ENCODE peak calls at places on chromosomes 3 and 15, in six cellular contexts. One of them, this sample, is unnamed.

GRCh38 chr3:46482632-46483311 is 15.0 kb upstream of the RTP3 start:
- DNase-seq in spleen: no peak
- DNase-seq in HFFc6: peak; percentile 58
- DNase-seq in activated CD8-positive, alpha-beta T cell treated with anti-CD3 and anti-CD28 coated beads for 36 hours: no peak
- DNase-seq in left ventricle myocardium inferior: no peak
- DNase-seq in endothelial cell: no peak
- DNase-seq in this sample: no peak

GRCh38 chr3:127158614-127159221 is 34.2 kb upstream of the PRR23E start:
- DNase-seq in left ventricle myocardium inferior: no peak
- DNase-seq in spleen: no peak
- DNase-seq in activated CD8-positive, alpha-beta T cell treated with anti-CD3 and anti-CD28 coated beads for 36 hours: no peak
- DNase-seq in endothelial cell: peak; percentile 81
- DNase-seq in HFFc6: peak; percentile 30
- DNase-seq in this sample: no peak

GRCh38 chr3:178512627-178513026 is 23.6 kb upstream of the KCNMB2 start:
- DNase-seq in HFFc6: no peak
- DNase-seq in spleen: no peak
- DNase-seq in activated CD8-positive, alpha-beta T cell treated with anti-CD3 and anti-CD28 coated beads for 36 hours: no peak
- DNase-seq in left ventricle myocardium inferior: no peak
- DNase-seq in endothelial cell: no peak
- DNase-seq in this sample: no peak

GRCh38 chr3:59480486-59480995 is 430.7 kb upstream of the CFAP20DC start:
- DNase-seq in left ventricle myocardium inferior: no peak
- DNase-seq in endothelial cell: no peak
- DNase-seq in HFFc6: no peak
- DNase-seq in spleen: no peak
- DNase-seq in activated CD8-positive, alpha-beta T cell treated with anti-CD3 and anti-CD28 coated beads for 36 hours: peak; percentile 20
- DNase-seq in this sample: no peak

GRCh38 chr3:155037508-155038202 is 42.5 kb upstream of the MME start:
- DNase-seq in HFFc6: no peak
- DNase-seq in activated CD8-positive, alpha-beta T cell treated with anti-CD3 and anti-CD28 coated beads for 36 hours: no peak
- DNase-seq in left ventricle myocardium inferior: no peak
- DNase-seq in spleen: no peak
- DNase-seq in endothelial cell: no peak
- DNase-seq in this sample: no peak

GRCh38 chr3:69505770-69506407 is 120.0 kb upstream of the FRMD4B start:
- DNase-seq in endothelial cell: no peak
- DNase-seq in left ventricle myocardium inferior: no peak
- DNase-seq in HFFc6: no peak
- DNase-seq in spleen: no peak
- DNase-seq in activated CD8-positive, alpha-beta T cell treated with anti-CD3 and anti-CD28 coated beads for 36 hours: no peak
- DNase-seq in this sample: no peak

GRCh38 chr3:99627062-99627826 is 11.2 kb upstream of the COL8A1 start:
- DNase-seq in activated CD8-positive, alpha-beta T cell treated with anti-CD3 and anti-CD28 coated beads for 36 hours: peak; percentile 5
- DNase-seq in HFFc6: peak; percentile 27
- DNase-seq in spleen: no peak
- DNase-seq in endothelial cell: no peak
- DNase-seq in left ventricle myocardium inferior: no peak
- DNase-seq in this sample: no peak

GRCh38 chr15:100588638-100589242 is 13.2 kb downstream of the LINS1 start:
- DNase-seq in HFFc6: peak; percentile 5
- DNase-seq in left ventricle myocardium inferior: no peak
- DNase-seq in endothelial cell: no peak
- DNase-seq in spleen: no peak
- DNase-seq in activated CD8-positive, alpha-beta T cell treated with anti-CD3 and anti-CD28 coated beads for 36 hours: no peak
- DNase-seq in this sample: no peak

GRCh38 chr3:59764131-59764530 is 714.3 kb upstream of the CFAP20DC start:
- DNase-seq in activated CD8-positive, alpha-beta T cell treated with anti-CD3 and anti-CD28 coated beads for 36 hours: no peak
- DNase-seq in spleen: no peak
- DNase-seq in endothelial cell: no peak
- DNase-seq in left ventricle myocardium inferior: no peak
- DNase-seq in HFFc6: no peak
- DNase-seq in this sample: no peak

GRCh38 chr15:32682569-32682968 is 35.2 kb upstream of the GREM1 start:
- DNase-seq in left ventricle myocardium inferior: no peak
- DNase-seq in spleen: no peak
- DNase-seq in activated CD8-positive, alpha-beta T cell treated with anti-CD3 and anti-CD28 coated beads for 36 hours: no peak
- DNase-seq in endothelial cell: no peak
- DNase-seq in HFFc6: peak; percentile 95
- DNase-seq in this sample: no peak

GRCh38 chr15:83014205-83014653 is 2.8 kb upstream of the C15orf40 start:
- DNase-seq in activated CD8-positive, alpha-beta T cell treated with anti-CD3 and anti-CD28 coated beads for 36 hours: peak; percentile 25
- DNase-seq in endothelial cell: no peak
- DNase-seq in spleen: no peak
- DNase-seq in HFFc6: no peak
- DNase-seq in left ventricle myocardium inferior: no peak
- DNase-seq in this sample: no peak

GRCh38 chr3:65597225-65597951 is 441.3 kb downstream of the MAGI1 start:
- DNase-seq in activated CD8-positive, alpha-beta T cell treated with anti-CD3 and anti-CD28 coated beads for 36 hours: no peak
- DNase-seq in HFFc6: no peak
- DNase-seq in endothelial cell: peak; percentile 59
- DNase-seq in spleen: no peak
- DNase-seq in left ventricle myocardium inferior: no peak
- DNase-seq in this sample: no peak

GRCh38 chr3:46707601-46708011 is 6.4 kb downstream of the TMIE start:
- DNase-seq in endothelial cell: no peak
- DNase-seq in left ventricle myocardium inferior: peak; percentile 10
- DNase-seq in activated CD8-positive, alpha-beta T cell treated with anti-CD3 and anti-CD28 coated beads for 36 hours: no peak
- DNase-seq in spleen: no peak
- DNase-seq in HFFc6: no peak
- DNase-seq in this sample: no peak

GRCh38 chr3:94873751-94874150 is 810.9 kb downstream of the NSUN3 start:
- DNase-seq in spleen: no peak
- DNase-seq in activated CD8-positive, alpha-beta T cell treated with anti-CD3 and anti-CD28 coated beads for 36 hours: no peak
- DNase-seq in left ventricle myocardium inferior: no peak
- DNase-seq in endothelial cell: no peak
- DNase-seq in HFFc6: no peak
- DNase-seq in this sample: no peak

DNA sequence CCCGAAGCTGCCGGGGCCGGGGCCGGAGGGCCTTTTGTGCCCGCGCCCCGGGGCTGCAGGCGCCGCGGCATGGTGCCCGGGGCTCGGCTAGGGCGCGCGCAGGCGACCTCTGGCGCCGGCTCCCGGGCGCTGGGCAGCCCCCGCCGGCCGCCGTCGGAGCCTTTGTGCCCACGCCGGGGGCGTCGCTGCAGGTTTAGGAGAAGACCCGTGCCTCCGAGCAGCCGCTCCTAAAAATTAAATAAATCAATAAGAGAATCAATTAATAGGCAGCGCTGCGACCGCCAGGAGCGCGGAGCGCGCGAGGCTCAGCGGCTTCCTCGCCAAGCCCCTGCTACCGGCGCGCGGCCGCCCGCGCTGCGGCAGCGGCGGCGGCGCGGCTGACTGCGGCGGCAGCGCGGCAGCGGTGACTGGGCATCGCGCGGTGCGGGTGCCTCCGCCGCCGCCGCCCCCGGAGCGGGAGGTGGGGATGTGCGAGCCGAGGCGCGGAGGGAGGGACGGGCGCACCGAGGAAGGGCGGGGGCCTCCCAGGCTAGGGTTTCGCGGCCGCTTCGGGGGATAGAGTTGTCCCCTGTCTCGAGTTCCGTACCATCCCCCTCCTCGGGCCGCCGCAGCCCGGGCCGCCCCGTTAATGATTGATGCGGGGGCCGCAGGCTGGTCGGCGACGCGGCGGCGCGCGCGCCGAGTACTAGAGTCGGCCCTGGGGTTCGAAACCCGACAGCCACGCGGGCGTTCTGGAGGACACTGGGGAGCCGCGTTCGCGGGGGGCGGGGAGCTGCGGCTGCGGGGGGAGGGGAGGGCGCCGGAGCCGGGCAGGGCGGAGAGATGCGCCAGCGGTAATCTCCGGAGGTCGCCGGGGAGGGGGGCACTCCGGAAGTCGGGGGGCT is at the start of gene PAQR9:
- DNase-seq in spleen: peak; percentile 71
- DNase-seq in activated CD8-positive, alpha-beta T cell treated with anti-CD3 and anti-CD28 coated beads for 36 hours: peak; percentile 23
- DNase-seq in HFFc6: no peak
- DNase-seq in left ventricle myocardium inferior: peak; percentile 27
- DNase-seq in endothelial cell: peak; percentile 30
- DNase-seq in this sample: no peak
- TF ChIP-seq CTCF in spleen: no peak
- TF ChIP-seq CTCF in activated CD8-positive, alpha-beta T cell treated with anti-CD3 and anti-CD28 coated beads for 36 hours: no peak
- TF ChIP-seq CTCF in HFFc6: no peak
- TF ChIP-seq CTCF in left ventricle myocardium inferior: peak; percentile 17
- TF ChIP-seq CTCF in endothelial cell: no peak
- TF ChIP-seq CTCF in this sample: no peak

DNA sequence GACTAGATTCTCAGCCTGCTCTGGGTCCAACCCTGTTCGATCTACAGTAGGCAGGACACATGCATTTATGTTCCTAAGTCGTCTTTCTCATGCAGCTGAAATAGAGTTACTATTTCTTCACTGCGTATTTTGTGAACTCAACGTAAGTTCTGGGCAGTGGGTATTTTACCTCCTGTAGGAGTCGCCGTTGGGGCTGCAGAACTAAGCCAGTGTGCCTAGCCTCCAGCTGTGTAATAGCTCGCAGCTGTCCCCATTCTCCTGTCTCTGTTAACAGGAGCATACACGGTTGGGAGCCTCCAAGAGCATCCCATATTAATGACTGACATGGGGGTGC is 58.4 kb upstream of the HRH1 start:
- DNase-seq in endothelial cell: no peak
- DNase-seq in spleen: no peak
- DNase-seq in activated CD8-positive, alpha-beta T cell treated with anti-CD3 and anti-CD28 coated beads for 36 hours: peak; percentile 2
- DNase-seq in HFFc6: no peak
- DNase-seq in left ventricle myocardium inferior: no peak
- DNase-seq in this sample: no peak
- TF ChIP-seq CTCF in endothelial cell: no peak
- TF ChIP-seq CTCF in spleen: no peak
- TF ChIP-seq CTCF in activated CD8-positive, alpha-beta T cell treated with anti-CD3 and anti-CD28 coated beads for 36 hours: no peak
- TF ChIP-seq CTCF in HFFc6: peak; percentile 40
- TF ChIP-seq CTCF in left ventricle myocardium inferior: no peak
- TF ChIP-seq CTCF in this sample: no peak

GRCh38 chr3:186487819-186488218 is 56.4 kb downstream of the CRYGS start:
- DNase-seq in left ventricle myocardium inferior: no peak
- DNase-seq in HFFc6: no peak
- DNase-seq in spleen: no peak
- DNase-seq in activated CD8-positive, alpha-beta T cell treated with anti-CD3 and anti-CD28 coated beads for 36 hours: no peak
- DNase-seq in endothelial cell: no peak
- DNase-seq in this sample: no peak
- TF ChIP-seq CTCF in left ventricle myocardium inferior: peak; percentile 51
- TF ChIP-seq CTCF in HFFc6: no peak
- TF ChIP-seq CTCF in spleen: no peak
- TF ChIP-seq CTCF in activated CD8-positive, alpha-beta T cell treated with anti-CD3 and anti-CD28 coated beads for 36 hours: no peak
- TF ChIP-seq CTCF in endothelial cell: no peak
- TF ChIP-seq CTCF in this sample: no peak

DNA sequence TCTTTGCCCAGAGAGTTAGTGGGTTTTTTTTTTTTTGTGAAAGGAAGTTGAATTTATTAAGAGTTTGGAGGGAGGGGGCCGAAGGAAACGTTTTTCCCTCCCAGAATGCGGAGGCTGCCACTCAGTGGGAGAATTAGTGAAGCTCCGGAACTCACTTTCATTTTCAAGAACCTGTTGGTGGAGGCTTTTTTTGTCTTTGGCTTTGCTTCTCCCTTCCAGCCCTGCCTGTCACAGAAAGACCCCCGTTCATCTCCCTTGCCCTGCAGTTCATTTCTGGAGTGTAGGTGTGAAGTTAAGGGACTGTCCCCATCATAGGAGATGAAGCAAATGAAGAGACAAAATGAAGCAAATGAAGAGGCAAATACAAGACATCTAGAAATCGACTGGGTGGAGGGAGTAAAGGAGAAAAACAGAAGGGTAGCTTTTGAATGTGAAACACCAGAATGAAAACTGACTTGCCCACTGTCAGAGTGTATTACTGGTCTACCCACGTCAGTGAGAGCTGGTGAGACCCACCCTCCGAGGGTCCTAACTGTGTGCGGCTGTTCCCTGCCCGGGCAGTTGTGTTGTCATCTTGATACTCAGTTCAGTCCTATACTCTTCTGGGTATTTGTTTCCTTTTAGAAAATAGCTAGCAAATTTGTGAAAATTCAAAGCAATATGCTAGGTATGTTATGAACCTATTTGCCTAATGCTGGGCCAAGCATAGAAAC is 91.5 kb downstream of the ITPR1 start:
- DNase-seq in left ventricle myocardium inferior: no peak
- DNase-seq in endothelial cell: no peak
- DNase-seq in HFFc6: no peak
- DNase-seq in spleen: no peak
- DNase-seq in activated CD8-positive, alpha-beta T cell treated with anti-CD3 and anti-CD28 coated beads for 36 hours: peak; percentile 58
- DNase-seq in this sample: no peak
- TF ChIP-seq CTCF in left ventricle myocardium inferior: peak; percentile 50
- TF ChIP-seq CTCF in endothelial cell: no peak
- TF ChIP-seq CTCF in HFFc6: no peak
- TF ChIP-seq CTCF in spleen: no peak
- TF ChIP-seq CTCF in activated CD8-positive, alpha-beta T cell treated with anti-CD3 and anti-CD28 coated beads for 36 hours: no peak
- TF ChIP-seq CTCF in this sample: no peak

GRCh38 chr3:134357914-134358811 is 16.1 kb downstream of the AMOTL2 start:
- DNase-seq in activated CD8-positive, alpha-beta T cell treated with anti-CD3 and anti-CD28 coated beads for 36 hours: peak; percentile 41
- DNase-seq in endothelial cell: no peak
- DNase-seq in HFFc6: peak; percentile 97
- DNase-seq in spleen: peak; percentile 64
- DNase-seq in left ventricle myocardium inferior: no peak
- DNase-seq in this sample: no peak
- TF ChIP-seq CTCF in activated CD8-positive, alpha-beta T cell treated with anti-CD3 and anti-CD28 coated beads for 36 hours: no peak
- TF ChIP-seq CTCF in endothelial cell: peak; percentile 29
- TF ChIP-seq CTCF in HFFc6: peak; percentile 80
- TF ChIP-seq CTCF in spleen: no peak
- TF ChIP-seq CTCF in left ventricle myocardium inferior: peak; percentile 42
- TF ChIP-seq CTCF in this sample: no peak

DNA sequence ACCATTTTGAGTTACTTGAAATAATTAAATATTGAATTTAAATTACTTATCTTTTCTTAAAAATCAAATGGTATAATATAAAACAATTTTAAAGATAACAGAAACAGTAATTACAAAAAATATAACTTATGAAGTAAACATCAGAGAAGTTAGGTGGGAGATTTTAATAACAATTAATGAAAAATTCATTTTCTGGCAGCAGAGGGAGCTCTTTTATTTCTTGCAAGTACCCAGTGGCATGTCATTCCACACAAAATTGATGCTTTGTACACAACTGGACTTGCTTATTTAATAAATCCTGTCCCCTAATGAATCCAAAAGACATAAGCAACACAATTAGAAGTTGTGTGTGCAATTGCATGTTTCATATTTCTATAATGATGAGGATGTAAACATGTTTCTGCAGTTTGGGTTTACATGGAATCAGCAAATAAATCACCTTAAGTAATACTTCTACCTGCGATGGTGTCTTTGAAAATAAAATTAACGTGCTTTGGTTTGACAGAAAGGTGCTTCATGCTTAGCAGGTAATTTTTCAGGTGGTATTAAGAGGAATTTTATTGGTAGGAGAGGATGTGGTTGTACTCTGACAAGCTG is 861.3 kb downstream of the ZPLD1 start:
- DNase-seq in activated CD8-positive, alpha-beta T cell treated with anti-CD3 and anti-CD28 coated beads for 36 hours: no peak
- DNase-seq in endothelial cell: no peak
- DNase-seq in left ventricle myocardium inferior: no peak
- DNase-seq in spleen: no peak
- DNase-seq in HFFc6: no peak
- DNase-seq in this sample: no peak
- TF ChIP-seq CTCF in activated CD8-positive, alpha-beta T cell treated with anti-CD3 and anti-CD28 coated beads for 36 hours: peak; percentile 28
- TF ChIP-seq CTCF in endothelial cell: peak; percentile 31
- TF ChIP-seq CTCF in left ventricle myocardium inferior: peak; percentile 21
- TF ChIP-seq CTCF in spleen: no peak
- TF ChIP-seq CTCF in HFFc6: peak; percentile 43
- TF ChIP-seq CTCF in this sample: no peak

GRCh38 chr3:27253831-27254230 is 115.4 kb downstream of the NEK10 start:
- DNase-seq in spleen: no peak
- DNase-seq in HFFc6: peak; percentile 23
- DNase-seq in activated CD8-positive, alpha-beta T cell treated with anti-CD3 and anti-CD28 coated beads for 36 hours: peak; percentile 32
- DNase-seq in left ventricle myocardium inferior: no peak
- DNase-seq in endothelial cell: peak; percentile 51
- DNase-seq in this sample: no peak
- TF ChIP-seq CTCF in spleen: no peak
- TF ChIP-seq CTCF in HFFc6: peak; percentile 81
- TF ChIP-seq CTCF in activated CD8-positive, alpha-beta T cell treated with anti-CD3 and anti-CD28 coated beads for 36 hours: no peak
- TF ChIP-seq CTCF in left ventricle myocardium inferior: peak; percentile 56
- TF ChIP-seq CTCF in endothelial cell: peak; percentile 29
- TF ChIP-seq CTCF in this sample: no peak